ENCODE peak calls at places on chromosome 14, in six cellular contexts. T, L, U, F, G and H are unnamed samples.

GRCh38 chr14:85532981-85533820 is 3.3 kb downstream of the FLRT2 start:
- DNase-seq in T (peak; percentile 77), L (peak; percentile 89), U (no peak), F (no peak), G (peak; percentile 96), H (no peak)

GRCh38 chr14:105075364-105076295 is 10.4 kb upstream of the GPR132 start:
- DNase-seq in T (peak; percentile 18), L (peak; percentile 69), U (no peak), F (no peak), G (no peak), H (no peak)

GRCh38 chr14:70873627-70874026 is 33.6 kb upstream of the PCNX1 start:
- DNase-seq in T (no peak), L (no peak), U (no peak), F (no peak), G (no peak), H (no peak)

GRCh38 chr14:73057939-73058223 is 453 bp upstream of the RBM25 start:
- DNase-seq in T (no peak), L (no peak), U (no peak), F (no peak), G (no peak), H (no peak)

GRCh38 chr14:24784981-24785380 is 151.0 kb upstream of the GZMB start:
- DNase-seq in T (no peak), L (no peak), U (no peak), F (no peak), G (no peak), H (no peak)

GRCh38 chr14:55086939-55087338 is 35.5 kb downstream of the MAPK1IP1L start:
- DNase-seq in T (no peak), L (no peak), U (no peak), F (no peak), G (no peak), H (no peak)

GRCh38 chr14:91911474-91912032 is 35.9 kb downstream of the FBLN5 start:
- DNase-seq in T (peak; percentile 5), L (peak; percentile 42), U (no peak), F (peak; percentile 56), G (peak; percentile 80), H (peak; percentile 44)

GRCh38 chr14:52741865-52742264 is 11.9 kb downstream of the STYX start:
- DNase-seq in T (no peak), L (no peak), U (no peak), F (peak; percentile 59), G (no peak), H (no peak)

GRCh38 chr14:35159742-35160409 is 37.5 kb downstream of the PRORP start:
- DNase-seq in T (peak; percentile 90), L (peak; percentile 95), U (peak; percentile 98), F (no peak), G (peak; percentile 70), H (no peak)

GRCh38 chr14:104116544-104117340 is 21.6 kb upstream of the KIF26A start:
- DNase-seq in T (no peak), L (no peak), U (no peak), F (no peak), G (no peak), H (no peak)

GRCh38 chr14:101349108-101349507 is 212.2 kb upstream of the DIO3 start:
- DNase-seq in T (no peak), L (no peak), U (no peak), F (no peak), G (no peak), H (no peak)

GRCh38 chr14:36767603-36768281 is 106.1 kb downstream of the PAX9 start:
- DNase-seq in T (no peak), L (no peak), U (no peak), F (no peak), G (peak; percentile 60), H (no peak)

GRCh38 chr14:54374117-54374884 is 22.5 kb upstream of the CDKN3 start:
- DNase-seq in T (no peak), L (peak; percentile 24), U (no peak), F (no peak), G (no peak), H (no peak)

GRCh38 chr14:85056228-85056627 is 473.7 kb upstream of the FLRT2 start:
- DNase-seq in T (no peak), L (no peak), U (no peak), F (no peak), G (no peak), H (no peak)

GRCh38 chr14:81990312-81990761 is 456.7 kb upstream of the SEL1L start:
- DNase-seq in T (peak; percentile 43), L (peak; percentile 53), U (peak; percentile 16), F (peak; percentile 43), G (peak; percentile 61), H (peak; percentile 7)

GRCh38 chr14:81298911-81299310 is 78.2 kb upstream of the GTF2A1 start:
- DNase-seq in T (no peak), L (no peak), U (no peak), F (no peak), G (no peak), H (no peak)

GRCh38 chr14:42715316-42715715 is 1108.6 kb downstream of the LRFN5 start:
- DNase-seq in T (no peak), L (peak; percentile 31), U (peak; percentile 10), F (no peak), G (no peak), H (no peak)

GRCh38 chr14:36655054-36655381 is 6.6 kb upstream of the PAX9 start:
- DNase-seq in T (no peak), L (no peak), U (no peak), F (no peak), G (no peak), H (no peak)

GRCh38 chr14:105090493-105091334 is 25.5 kb upstream of the GPR132 start:
- DNase-seq in T (peak; percentile 54), L (peak; percentile 77), U (no peak), F (peak; percentile 82), G (peak; percentile 84), H (peak; percentile 44)

GRCh38 chr14:98900236-98900635 is 371.8 kb downstream of the BCL11B start:
- DNase-seq in T (no peak), L (no peak), U (no peak), F (no peak), G (no peak), H (no peak)

GRCh38 chr14:102394717-102395378 is 32.1 kb downstream of the TECPR2 start:
- DNase-seq in T (no peak), L (no peak), U (no peak), F (no peak), G (no peak), H (no peak)

GRCh38 chr14:46381674-46382073 is 269.9 kb downstream of the RPL10L start:
- DNase-seq in T (no peak), L (no peak), U (no peak), F (no peak), G (no peak), H (no peak)

GRCh38 chr14:91374897-91375747 is 42.5 kb downstream of the CCDC88C start:
- DNase-seq in T (no peak), L (no peak), U (no peak), F (peak; percentile 67), G (no peak), H (no peak)

GRCh38 chr14:21467620-21468019 is 9.1 kb downstream of the RAB2B start:
- DNase-seq in T (peak; percentile 94), L (peak; percentile 61), U (no peak), F (no peak), G (no peak), H (no peak)

GRCh38 chr14:54838931-54839512 is 63.6 kb downstream of the GCH1 start:
- DNase-seq in T (no peak), L (no peak), U (no peak), F (no peak), G (no peak), H (no peak)

GRCh38 chr14:94009767-94010166 is 12.7 kb downstream of the CCDC197 start:
- DNase-seq in T (no peak), L (peak; percentile 22), U (peak; percentile 59), F (no peak), G (no peak), H (no peak)

DNA sequence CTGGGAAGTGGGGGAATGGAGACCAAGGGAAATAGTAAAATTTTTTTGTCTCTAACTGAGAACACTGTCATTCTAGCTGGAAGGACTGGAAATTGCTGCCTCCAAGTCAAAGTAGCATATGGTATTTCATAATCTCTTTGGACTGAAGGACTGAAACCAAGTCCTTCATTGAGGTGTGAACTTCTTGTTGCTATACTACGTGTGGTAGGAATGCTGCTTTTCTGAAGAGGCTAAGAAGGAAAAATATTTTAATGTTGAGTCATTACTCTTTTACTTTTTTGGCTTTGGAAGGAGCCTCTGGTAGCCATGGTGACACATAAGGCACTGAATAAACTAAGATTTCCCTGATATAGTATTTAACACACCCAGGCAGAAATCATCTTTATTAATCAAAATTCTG is 465.4 kb downstream of the NPAS3 start:
- DNase-seq in T (peak; percentile 71), L (peak; percentile 76), U (peak; percentile 16), F (no peak), G (peak; percentile 45), H (no peak)
- TF ChIP-seq CTCF in T (no peak), L (no peak), U (no peak), F (no peak), G (no peak), H (no peak)

GRCh38 chr14:39417014-39417413 is 15.2 kb downstream of the FBXO33 start:
- DNase-seq in T (no peak), L (peak; percentile 23), U (no peak), F (no peak), G (peak; percentile 55), H (no peak)
- TF ChIP-seq CTCF in T (peak; percentile 54), L (peak; percentile 40), U (peak; percentile 28), F (no peak), G (peak; percentile 51), H (no peak)

DNA sequence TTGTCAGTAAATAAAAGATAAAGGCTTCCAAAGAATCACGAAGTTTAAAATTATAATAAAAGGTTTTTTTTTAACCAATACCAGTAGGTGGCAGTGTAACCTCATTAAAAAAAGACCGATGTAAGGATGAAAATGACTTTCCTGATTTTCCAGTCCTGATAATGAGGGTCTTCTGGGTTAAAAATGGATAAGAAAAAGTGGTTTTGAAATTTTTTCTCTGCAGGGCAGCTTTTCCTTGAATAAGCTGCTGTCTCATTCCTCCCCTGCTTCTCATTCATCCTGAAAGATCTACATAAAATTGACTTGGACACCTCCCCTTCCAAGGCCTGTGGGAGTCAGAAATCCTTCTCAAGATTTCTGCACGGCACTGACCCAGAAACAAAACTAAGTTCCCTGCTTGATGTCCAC is 58.9 kb upstream of the FBXO33 start:
- DNase-seq in T (peak; percentile 12), L (peak; percentile 41), U (peak; percentile 27), F (no peak), G (peak; percentile 72), H (no peak)
- TF ChIP-seq CTCF in T (peak; percentile 21), L (peak; percentile 32), U (peak; percentile 47), F (peak; percentile 55), G (peak; percentile 57), H (peak; percentile 26)

DNA sequence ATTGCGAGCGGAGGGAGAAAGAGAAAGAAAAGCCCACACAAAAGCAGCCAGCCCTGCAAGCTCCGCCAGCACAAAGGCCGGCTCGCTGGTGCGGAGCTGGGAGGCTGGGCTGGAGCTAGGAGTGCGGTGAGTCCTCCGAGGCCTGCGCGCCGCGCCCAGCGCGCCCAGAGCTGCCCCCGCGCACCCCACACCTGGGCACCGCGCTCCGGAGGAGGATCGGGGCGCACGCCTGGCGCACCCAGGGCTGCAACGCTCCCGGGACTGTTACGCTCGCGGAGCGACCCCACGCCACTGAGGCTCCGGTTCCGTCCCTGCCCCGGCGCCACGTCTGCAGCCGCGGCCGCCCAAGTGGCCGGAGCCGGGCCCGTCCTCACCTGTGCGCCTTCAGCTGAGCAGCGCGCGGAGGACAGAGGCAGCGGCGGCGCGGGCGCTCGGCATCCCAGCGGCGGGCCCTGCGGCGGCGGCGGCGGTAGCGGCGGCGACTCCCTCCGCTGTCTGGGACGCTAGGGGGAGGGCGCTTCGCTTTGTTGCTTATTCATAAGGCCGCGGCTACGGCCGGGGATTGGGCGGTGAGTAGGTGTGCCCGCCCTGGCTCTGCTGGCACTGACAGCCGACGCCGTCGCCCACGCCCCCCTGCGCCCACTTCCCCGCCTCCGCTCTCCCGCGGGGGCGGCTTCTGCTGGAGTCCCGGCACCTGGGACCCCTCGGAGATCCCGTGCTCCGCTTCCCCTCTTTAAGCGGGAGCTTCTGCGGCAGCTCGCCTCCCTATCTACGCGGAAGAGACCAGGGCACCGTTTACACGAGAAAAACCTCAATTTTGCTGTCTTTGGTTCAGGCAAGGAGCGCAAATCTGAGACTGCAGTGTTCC is at the start of gene ARMH4:
- DNase-seq in T (peak; percentile 61), L (peak; percentile 78), U (no peak), F (peak; percentile 87), G (peak; percentile 94), H (no peak)
- TF ChIP-seq CTCF in T (no peak), L (peak; percentile 15), U (no peak), F (no peak), G (no peak), H (peak; percentile 12)